ENCODE peak calls at places on chromosomes 12 and 14, in five cellular contexts. Z, J, Q, M and N are unnamed samples.

GRCh38 chr12:108642269-108642870 is 8.7 kb upstream of the SELPLG start:
- DNase-seq in Z (no peak), J (no peak), Q (no peak), M (no peak), N (no peak)

GRCh38 chr12:95701275-95701674 is 89.3 kb downstream of the NTN4 start:
- DNase-seq in Z (no peak), J (no peak), Q (no peak), M (no peak), N (no peak)

GRCh38 chr14:23984891-23985607 is 3.7 kb upstream of the DHRS4L2 start:
- DNase-seq in Z (no peak), J (no peak), Q (no peak), M (no peak), N (no peak)

GRCh38 chr12:115451785-115452736 is 768.1 kb upstream of the TBX3 start:
- DNase-seq in Z (peak; percentile 75), J (peak; percentile 64), Q (peak; percentile 37), M (no peak), N (no peak)

GRCh38 chr14:73272393-73272792 is 35.1 kb downstream of the PAPLN start:
- DNase-seq in Z (no peak), J (no peak), Q (no peak), M (no peak), N (no peak)

GRCh38 chr14:105398726-105399440 is 545 bp downstream of the TEX22 start:
- DNase-seq in Z (peak; percentile 71), J (no peak), Q (no peak), M (no peak), N (no peak)

GRCh38 chr14:104510794-104511611 is 68.6 kb upstream of the C14orf180 start:
- DNase-seq in Z (no peak), J (peak; percentile 88), Q (no peak), M (no peak), N (no peak)

GRCh38 chr14:87989613-87990299 is 3.2 kb downstream of the GALC start:
- DNase-seq in Z (no peak), J (no peak), Q (no peak), M (no peak), N (no peak)

GRCh38 chr12:108817909-108818308 is 39.5 kb downstream of the SSH1 start:
- DNase-seq in Z (no peak), J (no peak), Q (no peak), M (no peak), N (no peak)

GRCh38 chr14:50061664-50062437 is 54.5 kb downstream of the VCPKMT start:
- DNase-seq in Z (no peak), J (peak; percentile 55), Q (peak; percentile 78), M (no peak), N (no peak)

GRCh38 chr14:77003960-77004710 is 24.4 kb downstream of the IRF2BPL start:
- DNase-seq in Z (no peak), J (no peak), Q (no peak), M (no peak), N (no peak)

GRCh38 chr14:50510157-50510556 is 22.2 kb downstream of the MAP4K5 start:
- DNase-seq in Z (no peak), J (no peak), Q (no peak), M (no peak), N (no peak)

GRCh38 chr12:96101806-96102205 is 66.4 kb upstream of the LTA4H start:
- DNase-seq in Z (no peak), J (no peak), Q (no peak), M (no peak), N (no peak)

GRCh38 chr12:49964849-49965624 is 3.4 kb downstream of the AQP5 start:
- DNase-seq in Z (no peak), J (no peak), Q (no peak), M (no peak), N (no peak)